ENCODE peak calls at places on chromosomes 5 and 9, in four cellular contexts. One of them, this sample, is unnamed.

GRCh38 chr5:56852228-56853000 is 37.1 kb downstream of the MAP3K1 start:
- DNase-seq in CD8-positive, alpha-beta T cell: no peak
- DNase-seq in lung: no peak
- DNase-seq in substantia nigra: no peak
- DNase-seq in this sample: no peak

GRCh38 chr9:33946779-33947535 is 101.7 kb downstream of the UBAP2 start:
- DNase-seq in CD8-positive, alpha-beta T cell: no peak
- DNase-seq in lung: no peak
- DNase-seq in substantia nigra: no peak
- DNase-seq in this sample: no peak

GRCh38 chr5:96734871-96735325 is 72.7 kb downstream of the CAST start:
- DNase-seq in CD8-positive, alpha-beta T cell: no peak
- DNase-seq in lung: no peak
- DNase-seq in substantia nigra: no peak
- DNase-seq in this sample: no peak

GRCh38 chr5:148951612-148952011 is 111.2 kb downstream of the SH3TC2 start:
- DNase-seq in CD8-positive, alpha-beta T cell: no peak
- DNase-seq in lung: no peak
- DNase-seq in substantia nigra: no peak
- DNase-seq in this sample: no peak

GRCh38 chr9:136995772-136996308 is 528 bp downstream of the CLIC3 start:
- DNase-seq in CD8-positive, alpha-beta T cell: no peak
- DNase-seq in lung: peak; percentile 87
- DNase-seq in substantia nigra: no peak
- DNase-seq in this sample: no peak

GRCh38 chr5:80736730-80737129 is 81.9 kb upstream of the DHFR start:
- DNase-seq in CD8-positive, alpha-beta T cell: no peak
- DNase-seq in lung: no peak
- DNase-seq in substantia nigra: no peak
- DNase-seq in this sample: no peak

GRCh38 chr9:127520941-127521918 is 69.9 kb downstream of the LRSAM1 start:
- DNase-seq in CD8-positive, alpha-beta T cell: no peak
- DNase-seq in lung: no peak
- DNase-seq in substantia nigra: no peak
- DNase-seq in this sample: no peak

GRCh38 chr9:78033870-78034269 is 2.3 kb upstream of the GNAQ start:
- DNase-seq in CD8-positive, alpha-beta T cell: no peak
- DNase-seq in lung: no peak
- DNase-seq in substantia nigra: no peak
- DNase-seq in this sample: no peak

GRCh38 chr5:136062563-136063274 is 33.9 kb downstream of the TGFBI start:
- DNase-seq in CD8-positive, alpha-beta T cell: no peak
- DNase-seq in lung: no peak
- DNase-seq in substantia nigra: no peak
- DNase-seq in this sample: no peak

GRCh38 chr9:134855231-134855899 is 25.2 kb upstream of the FCN2 start:
- DNase-seq in CD8-positive, alpha-beta T cell: no peak
- DNase-seq in lung: no peak
- DNase-seq in substantia nigra: no peak
- DNase-seq in this sample: no peak

GRCh38 chr5:655406-655805 is 37.7 kb downstream of the TPPP start:
- DNase-seq in CD8-positive, alpha-beta T cell: no peak
- DNase-seq in lung: no peak
- DNase-seq in substantia nigra: no peak
- DNase-seq in this sample: no peak

GRCh38 chr5:107553063-107553676 is 117.6 kb downstream of the EFNA5 start:
- DNase-seq in CD8-positive, alpha-beta T cell: no peak
- DNase-seq in lung: no peak
- DNase-seq in substantia nigra: no peak
- DNase-seq in this sample: no peak

GRCh38 chr9:127927457-127928231 is 2.9 kb downstream of the PIP5KL1 start:
- DNase-seq in CD8-positive, alpha-beta T cell: peak; percentile 62
- DNase-seq in lung: peak; percentile 74
- DNase-seq in substantia nigra: no peak
- DNase-seq in this sample: no peak

GRCh38 chr5:1280177-1281037 is 14.5 kb downstream of the TERT start:
- DNase-seq in CD8-positive, alpha-beta T cell: no peak
- DNase-seq in lung: no peak
- DNase-seq in substantia nigra: no peak
- DNase-seq in this sample: no peak

GRCh38 chr9:91037511-91038482 is 236.2 kb downstream of the SYK start:
- DNase-seq in CD8-positive, alpha-beta T cell: no peak
- DNase-seq in lung: peak; percentile 64
- DNase-seq in substantia nigra: no peak
- DNase-seq in this sample: no peak

GRCh38 chr5:59587489-59588337 is 305.8 kb downstream of the PDE4D start:
- DNase-seq in CD8-positive, alpha-beta T cell: no peak
- DNase-seq in lung: peak; percentile 51
- DNase-seq in substantia nigra: peak; percentile 86
- DNase-seq in this sample: peak; percentile 65

GRCh38 chr5:10987881-10988504 is 227.0 kb upstream of the DAP start:
- DNase-seq in CD8-positive, alpha-beta T cell: peak; percentile 37
- DNase-seq in lung: peak; percentile 67
- DNase-seq in substantia nigra: no peak
- DNase-seq in this sample: no peak

GRCh38 chr5:83720805-83721431 is at the start of gene HAPLN1:
- DNase-seq in CD8-positive, alpha-beta T cell: no peak
- DNase-seq in lung: no peak
- DNase-seq in substantia nigra: no peak
- DNase-seq in this sample: no peak

GRCh38 chr5:109863752-109864151 is 174.0 kb downstream of the MAN2A1 start:
- DNase-seq in CD8-positive, alpha-beta T cell: no peak
- DNase-seq in lung: no peak
- DNase-seq in substantia nigra: no peak
- DNase-seq in this sample: no peak

GRCh38 chr9:127158995-127159801 is 36.8 kb upstream of the ANGPTL2 start:
- DNase-seq in CD8-positive, alpha-beta T cell: no peak
- DNase-seq in lung: no peak
- DNase-seq in substantia nigra: peak; percentile 58
- DNase-seq in this sample: no peak

GRCh38 chr5:169772256-169772655 is 135.2 kb downstream of the DOCK2 start:
- DNase-seq in CD8-positive, alpha-beta T cell: no peak
- DNase-seq in lung: no peak
- DNase-seq in substantia nigra: no peak
- DNase-seq in this sample: no peak

GRCh38 chr9:13648676-13649075 is 369.2 kb upstream of the MPDZ start:
- DNase-seq in CD8-positive, alpha-beta T cell: no peak
- DNase-seq in lung: no peak
- DNase-seq in substantia nigra: no peak
- DNase-seq in this sample: no peak

DNA sequence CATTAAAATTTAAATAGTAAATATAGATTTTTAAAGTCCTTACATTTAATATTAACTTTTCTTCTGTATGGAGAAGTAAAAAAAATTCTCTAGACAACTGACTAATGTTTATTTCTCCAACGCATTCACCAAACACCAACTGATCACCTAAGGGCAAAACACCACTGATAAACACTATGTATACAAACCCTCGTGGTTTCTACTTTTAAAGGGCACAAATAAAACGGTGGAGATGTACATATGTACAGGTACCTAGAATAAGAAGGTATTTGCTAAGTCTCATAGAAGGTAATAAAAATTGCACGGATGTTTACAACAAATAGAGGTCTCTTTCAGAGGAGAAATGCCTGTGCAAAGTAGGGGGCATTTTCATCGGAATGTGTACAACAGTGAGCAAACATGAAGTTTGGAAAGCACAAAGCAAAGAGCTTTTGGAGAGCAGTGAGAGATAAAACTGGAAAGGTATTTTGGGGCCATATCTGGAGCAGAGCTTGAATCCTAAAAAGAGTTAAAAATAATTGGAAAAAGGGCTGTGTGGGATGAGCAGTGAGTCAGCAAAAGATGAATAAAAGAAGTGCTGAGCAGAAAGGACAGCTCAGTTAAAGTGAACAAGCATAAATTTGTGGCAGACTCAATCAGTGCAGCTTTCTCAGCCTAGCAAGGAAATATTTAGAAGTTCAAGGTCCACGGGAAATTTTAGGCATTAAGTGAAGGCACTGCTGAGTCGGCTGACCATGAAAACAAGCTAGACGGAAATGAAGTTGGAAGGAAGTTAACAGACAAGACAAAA is 160.0 kb downstream of the TMEM161B start:
- DNase-seq in CD8-positive, alpha-beta T cell: no peak
- DNase-seq in lung: no peak
- DNase-seq in substantia nigra: no peak
- DNase-seq in this sample: no peak
- H3K27ac ChIP-seq in CD8-positive, alpha-beta T cell: no peak overlapping the region
- H3K27ac ChIP-seq in lung: no peak overlapping the region
- H3K27ac ChIP-seq in substantia nigra: no peak overlapping the region
- H3K27ac ChIP-seq in this sample: peak overlapping the region; percentile 39

GRCh38 chr5:111364992-111365391 is 140.8 kb downstream of the CAMK4 start:
- DNase-seq in CD8-positive, alpha-beta T cell: no peak
- DNase-seq in lung: no peak
- DNase-seq in substantia nigra: no peak
- DNase-seq in this sample: no peak
- H3K27ac ChIP-seq in CD8-positive, alpha-beta T cell: no peak overlapping the region
- H3K27ac ChIP-seq in lung: no peak overlapping the region
- H3K27ac ChIP-seq in substantia nigra: no peak overlapping the region
- H3K27ac ChIP-seq in this sample: no peak overlapping the region

GRCh38 chr9:92745881-92746280 is 18.8 kb downstream of the BICD2 start:
- DNase-seq in CD8-positive, alpha-beta T cell: no peak
- DNase-seq in lung: no peak
- DNase-seq in substantia nigra: no peak
- DNase-seq in this sample: no peak

GRCh38 chr9:92747459-92748232 is 17.0 kb downstream of the BICD2 start:
- DNase-seq in CD8-positive, alpha-beta T cell: no peak
- DNase-seq in lung: no peak
- DNase-seq in substantia nigra: no peak
- DNase-seq in this sample: no peak

GRCh38 chr9:92748233-92748497 is 16.5 kb downstream of the BICD2 start:
- DNase-seq in CD8-positive, alpha-beta T cell: no peak
- DNase-seq in lung: no peak
- DNase-seq in substantia nigra: no peak
- DNase-seq in this sample: no peak

GRCh38 chr9:92745236-92745790 is 19.3 kb downstream of the BICD2 start:
- DNase-seq in CD8-positive, alpha-beta T cell: no peak
- DNase-seq in lung: no peak
- DNase-seq in substantia nigra: no peak
- DNase-seq in this sample: no peak

GRCh38 chr9:92746567-92747458 is 17.8 kb downstream of the BICD2 start:
- DNase-seq in CD8-positive, alpha-beta T cell: no peak
- DNase-seq in lung: no peak
- DNase-seq in substantia nigra: no peak
- DNase-seq in this sample: no peak
- H3K27ac ChIP-seq in CD8-positive, alpha-beta T cell: no peak overlapping the region
- H3K27ac ChIP-seq in lung: peak overlapping the region; percentile 48
- H3K27ac ChIP-seq in substantia nigra: no peak overlapping the region
- H3K27ac ChIP-seq in this sample: no peak overlapping the region

DNA sequence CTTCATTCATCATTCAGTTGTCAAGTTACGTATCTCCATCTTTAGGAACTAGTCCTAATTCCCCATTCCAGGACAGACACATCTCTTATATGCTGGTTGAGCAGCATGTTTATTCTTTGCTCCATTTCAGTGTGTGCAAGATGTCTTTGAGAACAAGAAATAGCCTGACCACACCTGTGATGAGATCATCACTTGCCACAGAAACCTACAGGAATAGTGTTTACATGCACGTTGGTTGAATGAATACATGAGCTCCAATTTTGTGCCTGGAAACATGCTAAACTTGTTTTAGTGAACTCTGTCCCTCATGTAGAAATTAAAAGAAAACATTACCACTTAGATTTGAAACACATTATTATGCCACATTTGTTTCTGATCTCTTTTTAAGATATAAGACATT is 489.1 kb downstream of the CDH18 start:
- DNase-seq in CD8-positive, alpha-beta T cell: no peak
- DNase-seq in lung: no peak
- DNase-seq in substantia nigra: no peak
- DNase-seq in this sample: no peak
- H3K27ac ChIP-seq in CD8-positive, alpha-beta T cell: no peak overlapping the region
- H3K27ac ChIP-seq in lung: no peak overlapping the region
- H3K27ac ChIP-seq in substantia nigra: no peak overlapping the region
- H3K27ac ChIP-seq in this sample: no peak overlapping the region

GRCh38 chr5:90054612-90055011 is 354.9 kb downstream of the CETN3 start:
- DNase-seq in CD8-positive, alpha-beta T cell: no peak
- DNase-seq in lung: no peak
- DNase-seq in substantia nigra: no peak
- DNase-seq in this sample: no peak

GRCh38 chr5:90055831-90056328 is 353.7 kb downstream of the CETN3 start:
- DNase-seq in CD8-positive, alpha-beta T cell: no peak
- DNase-seq in lung: no peak
- DNase-seq in substantia nigra: no peak
- DNase-seq in this sample: no peak

DNA sequence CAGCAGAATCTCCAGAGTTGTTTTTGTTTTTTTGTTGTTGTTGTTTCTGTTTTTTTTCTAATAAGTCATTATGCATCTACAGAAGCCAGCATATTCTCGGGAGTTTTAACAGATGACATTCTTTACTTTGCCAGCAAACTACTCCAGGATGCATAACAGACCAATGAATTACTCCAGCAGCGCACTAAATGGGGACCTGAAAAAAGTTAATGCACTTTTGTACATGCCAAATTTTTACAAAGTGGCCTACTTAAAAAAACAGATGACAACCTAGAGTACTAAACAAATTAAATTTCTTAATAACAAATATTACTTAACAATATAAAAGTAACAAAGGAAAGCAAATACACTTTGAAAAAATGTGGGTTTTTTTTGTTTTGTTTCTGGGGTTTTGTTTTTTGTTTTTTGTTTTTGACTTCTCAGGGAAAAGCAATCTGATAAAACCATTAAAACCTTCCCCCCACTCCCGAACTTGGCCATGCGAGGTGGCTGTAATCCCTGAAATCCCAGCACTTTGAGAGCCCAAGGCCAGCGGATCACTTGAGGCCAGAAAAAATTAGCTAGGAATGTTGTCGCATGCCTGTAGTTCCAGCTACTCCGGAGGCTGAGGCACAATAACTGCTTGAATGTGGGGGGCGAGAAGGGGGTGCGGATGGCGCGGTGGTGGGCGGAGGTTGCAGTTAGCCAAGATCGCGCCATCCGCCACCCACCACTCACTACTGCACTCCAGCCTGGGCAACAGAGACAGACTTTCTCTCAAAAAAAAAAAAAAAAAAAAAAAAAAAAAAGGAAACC is 352.4 kb downstream of the CETN3 start:
- DNase-seq in CD8-positive, alpha-beta T cell: no peak
- DNase-seq in lung: no peak
- DNase-seq in substantia nigra: no peak
- DNase-seq in this sample: no peak
- H3K27ac ChIP-seq in CD8-positive, alpha-beta T cell: no peak overlapping the region
- H3K27ac ChIP-seq in lung: no peak overlapping the region
- H3K27ac ChIP-seq in substantia nigra: no peak overlapping the region
- H3K27ac ChIP-seq in this sample: no peak overlapping the region

GRCh38 chr5:58040044-58040443 is 419.8 kb downstream of the PLK2 start:
- DNase-seq in CD8-positive, alpha-beta T cell: no peak
- DNase-seq in lung: no peak
- DNase-seq in substantia nigra: no peak
- DNase-seq in this sample: no peak
- H3K27ac ChIP-seq in CD8-positive, alpha-beta T cell: no peak overlapping the region
- H3K27ac ChIP-seq in lung: no peak overlapping the region
- H3K27ac ChIP-seq in substantia nigra: no peak overlapping the region
- H3K27ac ChIP-seq in this sample: no peak overlapping the region

This sample was measured in caudate nucleus.